ENCODE peak calls at places on chromosome 3, in five cellular contexts. F is HepG2, J is body of pancreas, T is A549, D is adrenal gland. C is an unnamed sample.

GRCh38 chr3:172709776-172710708 is 825 bp downstream of the NCEH1 start:
- DNase-seq in F (no peak), J (peak; percentile 43), T (no peak), D (peak; percentile 69), C (no peak)

GRCh38 chr3:99330281-99330680 is 308.1 kb upstream of the COL8A1 start:
- DNase-seq in F (no peak), J (no peak), T (no peak), D (no peak), C (no peak)

GRCh38 chr3:14143826-14144225 is 19.0 kb downstream of the TMEM43 start:
- DNase-seq in F (peak; percentile 70), J (peak; percentile 63), T (peak; percentile 64), D (peak; percentile 88), C (no peak)

GRCh38 chr3:140153736-140154135 is 218.8 kb downstream of the CLSTN2 start:
- DNase-seq in F (no peak), J (no peak), T (no peak), D (no peak), C (no peak)

GRCh38 chr3:17581421-17582080 is 160.9 kb downstream of the TBC1D5 start:
- DNase-seq in F (no peak), J (no peak), T (no peak), D (no peak), C (no peak)

GRCh38 chr3:100496711-100497261 is 4.4 kb downstream of the TMEM45A start:
- DNase-seq in F (peak; percentile 31), J (no peak), T (no peak), D (no peak), C (no peak)

GRCh38 chr3:136910697-136911096 is 47.1 kb upstream of the IL20RB start:
- DNase-seq in F (no peak), J (no peak), T (no peak), D (no peak), C (no peak)

GRCh38 chr3:134663646-134664456 is 13.0 kb upstream of the KY start:
- DNase-seq in F (no peak), J (no peak), T (no peak), D (no peak), C (no peak)

GRCh38 chr3:102195198-102195948 is 239.4 kb upstream of the ZPLD1 start:
- DNase-seq in F (no peak), J (peak; percentile 76), T (no peak), D (no peak), C (no peak)

GRCh38 chr3:102400142-102400541 is 34.7 kb upstream of the ZPLD1 start:
- DNase-seq in F (no peak), J (no peak), T (no peak), D (no peak), C (no peak)

GRCh38 chr3:171290680-171291079 is 169.5 kb downstream of the TNIK start:
- DNase-seq in F (no peak), J (no peak), T (no peak), D (no peak), C (no peak)

GRCh38 chr3:135965506-135966348 is at the start of gene PPP2R3A:
- DNase-seq in F (peak; percentile 18), J (peak; percentile 86), T (peak; percentile 43), D (peak; percentile 88), C (no peak)

GRCh38 chr3:12730511-12731234 is 28.4 kb downstream of the TMEM40 start:
- DNase-seq in F (no peak), J (no peak), T (no peak), D (no peak), C (no peak)

GRCh38 chr3:75035146-75035545 is 420.7 kb upstream of the CNTN3 start:
- DNase-seq in F (no peak), J (no peak), T (no peak), D (no peak), C (no peak)

GRCh38 chr3:105906834-105907233 is 38.0 kb upstream of the CBLB start:
- DNase-seq in F (no peak), J (peak; percentile 48), T (no peak), D (peak; percentile 66), C (no peak)

GRCh38 chr3:127228866-127229265 is 35.9 kb downstream of the PRR23E start:
- DNase-seq in F (no peak), J (no peak), T (no peak), D (no peak), C (no peak)

GRCh38 chr3:32848215-32848614 is 30.4 kb downstream of the TRIM71 start:
- DNase-seq in F (no peak), J (no peak), T (no peak), D (peak; percentile 73), C (no peak)

GRCh38 chr3:8736436-8736835 is 2.8 kb downstream of the CAV3 start:
- DNase-seq in F (no peak), J (no peak), T (no peak), D (peak; percentile 13), C (no peak)

GRCh38 chr3:30135190-30135589 is 471.2 kb upstream of the TGFBR2 start:
- DNase-seq in F (no peak), J (no peak), T (peak; percentile 4), D (no peak), C (no peak)

GRCh38 chr3:99410789-99411311 is 227.5 kb upstream of the COL8A1 start:
- DNase-seq in F (no peak), J (no peak), T (no peak), D (no peak), C (no peak)

GRCh38 chr3:150146891-150147761 is 176.4 kb upstream of the PFN2 start:
- DNase-seq in F (no peak), J (peak; percentile 16), T (no peak), D (no peak), C (no peak)

GRCh38 chr3:186108106-186108940 is 566 bp downstream of the ETV5 start:
- DNase-seq in F (peak; percentile 59), J (peak; percentile 33), T (peak; percentile 76), D (peak; percentile 77), C (no peak)

GRCh38 chr3:31263897-31264296 is 268.8 kb upstream of the STT3B start:
- DNase-seq in F (peak; percentile 18), J (no peak), T (no peak), D (no peak), C (no peak)

GRCh38 chr3:52333869-52334557 is 17.9 kb downstream of the DNAH1 start:
- DNase-seq in F (peak; percentile 43), J (no peak), T (no peak), D (no peak), C (no peak)

GRCh38 chr3:172280406-172281051 is 167.7 kb downstream of the GHSR start:
- DNase-seq in F (no peak), J (no peak), T (no peak), D (no peak), C (no peak)

GRCh38 chr3:142795332-142795731 is 71.5 kb downstream of the TRPC1 start:
- DNase-seq in F (no peak), J (no peak), T (no peak), D (no peak), C (no peak)

GRCh38 chr3:71260782-71261181 is 322.7 kb downstream of the FOXP1 start:
- DNase-seq in F (no peak), J (no peak), T (no peak), D (no peak), C (no peak)

GRCh38 chr3:138271189-138271794 is 58.4 kb downstream of the NME9 start:
- DNase-seq in F (no peak), J (no peak), T (no peak), D (no peak), C (no peak)

GRCh38 chr3:170331143-170331542 is 26.4 kb upstream of the SKIL start:
- DNase-seq in F (peak; percentile 95), J (peak; percentile 78), T (no peak), D (no peak), C (no peak)

GRCh38 chr3:9750556-9751411 is 1.0 kb downstream of the OGG1 start:
- DNase-seq in F (peak; percentile 53), J (no peak), T (no peak), D (no peak), C (no peak)

GRCh38 chr3:186532641-186533072 is 11.5 kb downstream of the CRYGS start:
- DNase-seq in F (no peak), J (peak; percentile 16), T (no peak), D (no peak), C (no peak)

GRCh38 chr3:18679226-18679625 is 254.1 kb upstream of the SATB1 start:
- DNase-seq in F (no peak), J (no peak), T (no peak), D (no peak), C (no peak)

GRCh38 chr3:126469479-126469878 is 6.2 kb downstream of the ZXDC start:
- DNase-seq in F (no peak), J (no peak), T (no peak), D (no peak), C (no peak)

GRCh38 chr3:80771085-80771484 is 990.4 kb downstream of the GBE1 start:
- DNase-seq in F (no peak), J (no peak), T (no peak), D (no peak), C (no peak)
- H3K4me3 ChIP-seq in F (no peak overlapping the region), J (no peak overlapping the region), T (no peak overlapping the region), D (no peak overlapping the region), C (no peak overlapping the region)

GRCh38 chr3:141487419-141488345 is 855 bp downstream of the RASA2 start:
- DNase-seq in F (peak; percentile 70), J (peak; percentile 84), T (peak; percentile 54), D (peak; percentile 86), C (peak; percentile 53)
- TF ChIP-seq POLR2A in F (peak; percentile 75), J (peak; percentile 57), T (peak; percentile 31), D (peak; percentile 51), C (no peak)

GRCh38 chr3:60009931-60010478 is 960.2 kb upstream of the CFAP20DC start:
- DNase-seq in F (no peak), J (no peak), T (no peak), D (no peak), C (no peak)
- H3K4me3 ChIP-seq in F (no peak overlapping the region), J (no peak overlapping the region), T (no peak overlapping the region), D (no peak overlapping the region), C (no peak overlapping the region)

GRCh38 chr3:128495435-128495970 is 2.5 kb upstream of the GATA2 start:
- DNase-seq in F (no peak), J (no peak), T (no peak), D (peak; percentile 62), C (no peak)
- TF ChIP-seq POLR2A in F (no peak), J (no peak), T (no peak), D (no peak), C (no peak)

GRCh38 chr3:35641920-35642532 is 2.7 kb downstream of the ARPP21 start:
- DNase-seq in F (no peak), J (no peak), T (no peak), D (no peak), C (no peak)
- H3K4me3 ChIP-seq in F (no peak overlapping the region), J (no peak overlapping the region), T (no peak overlapping the region), D (no peak overlapping the region), C (no peak overlapping the region)

C was measured in esophagus squamous epithelium.